ENCODE peak calls at places on chromosomes 5 and 9, in four cellular contexts. One of them, this sample, is unnamed.

GRCh38 chr5:172936441-172936840 is 22.8 kb upstream of the RPL26L1 start:
- DNase-seq in CD4-positive, alpha-beta T cell: no peak
- DNase-seq in fibroblast of the aortic adventitia: no peak
- DNase-seq in HCT116: no peak
- DNase-seq in this sample: no peak

GRCh38 chr5:157743163-157744054 is at the start of gene LSM11:
- DNase-seq in CD4-positive, alpha-beta T cell: peak
- DNase-seq in fibroblast of the aortic adventitia: peak
- DNase-seq in HCT116: peak
- DNase-seq in this sample: peak

GRCh38 chr5:82319192-82319591 is 41.0 kb upstream of the RPS23 start:
- DNase-seq in CD4-positive, alpha-beta T cell: no peak
- DNase-seq in fibroblast of the aortic adventitia: no peak
- DNase-seq in HCT116: no peak
- DNase-seq in this sample: no peak

GRCh38 chr5:142009886-142010285 is 2.9 kb downstream of the GNPDA1 start:
- DNase-seq in CD4-positive, alpha-beta T cell: no peak
- DNase-seq in fibroblast of the aortic adventitia: no peak
- DNase-seq in HCT116: no peak
- DNase-seq in this sample: no peak

GRCh38 chr5:40089269-40089668 is 590.4 kb upstream of the PTGER4 start:
- DNase-seq in CD4-positive, alpha-beta T cell: no peak
- DNase-seq in fibroblast of the aortic adventitia: no peak
- DNase-seq in HCT116: peak
- DNase-seq in this sample: no peak

GRCh38 chr9:115938479-115938878 is 215.1 kb upstream of the PAPPA start:
- DNase-seq in CD4-positive, alpha-beta T cell: no peak
- DNase-seq in fibroblast of the aortic adventitia: peak
- DNase-seq in HCT116: no peak
- DNase-seq in this sample: no peak

GRCh38 chr5:109697339-109697738 is 7.6 kb downstream of the MAN2A1 start:
- DNase-seq in CD4-positive, alpha-beta T cell: no peak
- DNase-seq in fibroblast of the aortic adventitia: no peak
- DNase-seq in HCT116: no peak
- DNase-seq in this sample: no peak

GRCh38 chr5:26942481-26942880 is 95.9 kb downstream of the CDH9 start:
- DNase-seq in CD4-positive, alpha-beta T cell: no peak
- DNase-seq in fibroblast of the aortic adventitia: peak
- DNase-seq in HCT116: no peak
- DNase-seq in this sample: no peak

GRCh38 chr9:133375116-133375723 is 640 bp downstream of the SURF4 start:
- DNase-seq in CD4-positive, alpha-beta T cell: no peak
- DNase-seq in fibroblast of the aortic adventitia: peak
- DNase-seq in HCT116: no peak
- DNase-seq in this sample: no peak

GRCh38 chr5:27020965-27021364 is 17.4 kb downstream of the CDH9 start:
- DNase-seq in CD4-positive, alpha-beta T cell: no peak
- DNase-seq in fibroblast of the aortic adventitia: peak
- DNase-seq in HCT116: no peak
- DNase-seq in this sample: no peak

GRCh38 chr5:104241051-104241450 is 678.5 kb upstream of the NUDT12 start:
- DNase-seq in CD4-positive, alpha-beta T cell: no peak
- DNase-seq in fibroblast of the aortic adventitia: no peak
- DNase-seq in HCT116: no peak
- DNase-seq in this sample: no peak

GRCh38 chr5:96001262-96001661 is 39.6 kb upstream of the ELL2 start:
- DNase-seq in CD4-positive, alpha-beta T cell: no peak
- DNase-seq in fibroblast of the aortic adventitia: no peak
- DNase-seq in HCT116: no peak
- DNase-seq in this sample: no peak

GRCh38 chr5:143898381-143898780 is 86.4 kb downstream of the HMHB1 start:
- DNase-seq in CD4-positive, alpha-beta T cell: no peak
- DNase-seq in fibroblast of the aortic adventitia: no peak
- DNase-seq in HCT116: no peak
- DNase-seq in this sample: no peak

GRCh38 chr9:125701351-125701750 is 5.7 kb downstream of the MAPKAP1 start:
- DNase-seq in CD4-positive, alpha-beta T cell: no peak
- DNase-seq in fibroblast of the aortic adventitia: peak
- DNase-seq in HCT116: no peak
- DNase-seq in this sample: no peak

GRCh38 chr9:7174301-7174700 is 416.5 kb downstream of the KDM4C start:
- DNase-seq in CD4-positive, alpha-beta T cell: no peak
- DNase-seq in fibroblast of the aortic adventitia: no peak
- DNase-seq in HCT116: no peak
- DNase-seq in this sample: no peak

GRCh38 chr5:96079075-96079474 is 117.4 kb upstream of the ELL2 start:
- DNase-seq in CD4-positive, alpha-beta T cell: no peak
- DNase-seq in fibroblast of the aortic adventitia: peak
- DNase-seq in HCT116: peak
- DNase-seq in this sample: no peak

GRCh38 chr9:94867281-94867841 is 140.9 kb downstream of the AOPEP start:
- DNase-seq in CD4-positive, alpha-beta T cell: no peak
- DNase-seq in fibroblast of the aortic adventitia: peak
- DNase-seq in HCT116: peak
- DNase-seq in this sample: no peak

GRCh38 chr9:127451681-127452480 is 571 bp downstream of the LRSAM1 start:
- DNase-seq in CD4-positive, alpha-beta T cell: peak
- DNase-seq in fibroblast of the aortic adventitia: peak
- DNase-seq in HCT116: no peak
- DNase-seq in this sample: no peak

GRCh38 chr9:127458921-127459320 is 7.6 kb downstream of the LRSAM1 start:
- DNase-seq in CD4-positive, alpha-beta T cell: no peak
- DNase-seq in fibroblast of the aortic adventitia: no peak
- DNase-seq in HCT116: no peak
- DNase-seq in this sample: no peak

GRCh38 chr9:127452481-127453092 is 1.3 kb downstream of the LRSAM1 start:
- DNase-seq in CD4-positive, alpha-beta T cell: no peak
- DNase-seq in fibroblast of the aortic adventitia: peak
- DNase-seq in HCT116: no peak
- DNase-seq in this sample: no peak

GRCh38 chr9:127457191-127457878 is 6.0 kb downstream of the LRSAM1 start:
- DNase-seq in CD4-positive, alpha-beta T cell: no peak
- DNase-seq in fibroblast of the aortic adventitia: no peak
- DNase-seq in HCT116: no peak
- DNase-seq in this sample: no peak

GRCh38 chr9:127455299-127455992 is 4.1 kb downstream of the LRSAM1 start:
- DNase-seq in CD4-positive, alpha-beta T cell: no peak
- DNase-seq in fibroblast of the aortic adventitia: peak
- DNase-seq in HCT116: no peak
- DNase-seq in this sample: no peak
- TF ChIP-seq CTCF in CD4-positive, alpha-beta T cell: peak
- TF ChIP-seq CTCF in fibroblast of the aortic adventitia: no peak
- TF ChIP-seq CTCF in HCT116: peak
- TF ChIP-seq CTCF in this sample: peak

DNA sequence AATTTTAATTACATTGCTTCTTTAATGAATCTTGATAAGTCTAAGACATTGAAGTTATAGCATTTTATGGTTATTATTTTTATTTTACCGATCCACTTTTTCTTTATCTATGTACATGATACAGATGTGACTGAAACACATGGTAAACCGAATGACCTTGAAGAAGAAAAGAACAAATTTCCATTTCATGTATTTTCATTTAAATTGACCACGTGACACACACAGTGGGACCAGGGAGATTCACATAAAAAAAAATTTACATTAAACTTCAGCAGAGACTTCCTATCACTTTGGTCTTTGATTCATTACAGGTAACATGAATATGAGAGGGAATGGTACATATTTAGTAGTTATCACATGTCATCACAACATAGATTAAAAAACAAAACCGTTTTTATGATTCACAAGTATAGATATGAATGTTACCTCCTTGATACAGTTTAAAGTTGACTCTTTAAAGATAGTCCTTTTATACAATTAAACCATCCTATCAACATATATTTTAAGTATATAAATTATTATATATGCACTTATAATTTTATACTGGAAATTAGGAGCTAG is 133.1 kb downstream of the ZCCHC7 start:
- DNase-seq in CD4-positive, alpha-beta T cell: no peak
- DNase-seq in fibroblast of the aortic adventitia: no peak
- DNase-seq in HCT116: no peak
- DNase-seq in this sample: no peak
- TF ChIP-seq CTCF in CD4-positive, alpha-beta T cell: no peak
- TF ChIP-seq CTCF in fibroblast of the aortic adventitia: no peak
- TF ChIP-seq CTCF in HCT116: no peak
- TF ChIP-seq CTCF in this sample: no peak

GRCh38 chr9:90459321-90459720 is 183.3 kb downstream of the DIRAS2 start:
- DNase-seq in CD4-positive, alpha-beta T cell: no peak
- DNase-seq in fibroblast of the aortic adventitia: no peak
- DNase-seq in HCT116: no peak
- DNase-seq in this sample: peak

GRCh38 chr9:90457386-90458080 is 185.1 kb downstream of the DIRAS2 start:
- DNase-seq in CD4-positive, alpha-beta T cell: no peak
- DNase-seq in fibroblast of the aortic adventitia: no peak
- DNase-seq in HCT116: no peak
- DNase-seq in this sample: no peak

GRCh38 chr9:90455316-90455715 is 187.3 kb downstream of the DIRAS2 start:
- DNase-seq in CD4-positive, alpha-beta T cell: no peak
- DNase-seq in fibroblast of the aortic adventitia: no peak
- DNase-seq in HCT116: no peak
- DNase-seq in this sample: no peak

GRCh38 chr9:90460220-90460619 is 182.4 kb downstream of the DIRAS2 start:
- DNase-seq in CD4-positive, alpha-beta T cell: no peak
- DNase-seq in fibroblast of the aortic adventitia: no peak
- DNase-seq in HCT116: no peak
- DNase-seq in this sample: no peak

DNA sequence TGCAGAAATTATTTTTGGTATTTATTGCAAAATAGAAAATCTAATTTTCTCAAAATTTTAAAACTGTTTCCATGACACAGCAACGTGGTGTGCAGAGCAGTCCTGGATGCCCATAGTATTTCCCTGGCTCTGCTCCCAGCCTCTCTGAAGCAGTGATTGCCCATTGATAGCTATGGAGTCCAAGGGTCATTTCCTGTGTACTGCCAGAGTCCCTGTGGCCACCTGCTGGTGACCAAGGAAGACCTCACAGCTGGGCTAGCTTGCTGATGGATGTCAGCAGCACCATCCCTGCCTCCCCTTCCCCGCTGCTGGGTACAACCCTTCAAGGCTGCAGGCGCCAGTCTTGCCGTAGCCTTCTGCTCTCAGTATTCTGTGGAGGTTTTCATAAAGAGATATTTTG is 184.1 kb downstream of the DIRAS2 start:
- DNase-seq in CD4-positive, alpha-beta T cell: no peak
- DNase-seq in fibroblast of the aortic adventitia: no peak
- DNase-seq in HCT116: peak
- DNase-seq in this sample: no peak
- TF ChIP-seq CTCF in CD4-positive, alpha-beta T cell: no peak
- TF ChIP-seq CTCF in fibroblast of the aortic adventitia: no peak
- TF ChIP-seq CTCF in HCT116: peak
- TF ChIP-seq CTCF in this sample: no peak

GRCh38 chr9:21585756-21586752 is 103.9 kb upstream of the IFNE start:
- DNase-seq in CD4-positive, alpha-beta T cell: no peak
- DNase-seq in fibroblast of the aortic adventitia: peak
- DNase-seq in HCT116: no peak
- DNase-seq in this sample: no peak
- TF ChIP-seq CTCF in CD4-positive, alpha-beta T cell: no peak
- TF ChIP-seq CTCF in fibroblast of the aortic adventitia: peak
- TF ChIP-seq CTCF in HCT116: no peak
- TF ChIP-seq CTCF in this sample: no peak

GRCh38 chr9:75976549-75976948 is 86.1 kb downstream of the PCSK5 start:
- DNase-seq in CD4-positive, alpha-beta T cell: no peak
- DNase-seq in fibroblast of the aortic adventitia: no peak
- DNase-seq in HCT116: no peak
- DNase-seq in this sample: no peak

GRCh38 chr9:75983320-75983719 is 92.8 kb downstream of the PCSK5 start:
- DNase-seq in CD4-positive, alpha-beta T cell: no peak
- DNase-seq in fibroblast of the aortic adventitia: no peak
- DNase-seq in HCT116: no peak
- DNase-seq in this sample: no peak

GRCh38 chr9:75974006-75974766 is 83.7 kb downstream of the PCSK5 start:
- DNase-seq in CD4-positive, alpha-beta T cell: no peak
- DNase-seq in fibroblast of the aortic adventitia: peak
- DNase-seq in HCT116: no peak
- DNase-seq in this sample: no peak

GRCh38 chr9:75979362-75979761 is 88.9 kb downstream of the PCSK5 start:
- DNase-seq in CD4-positive, alpha-beta T cell: no peak
- DNase-seq in fibroblast of the aortic adventitia: no peak
- DNase-seq in HCT116: no peak
- DNase-seq in this sample: no peak
- TF ChIP-seq CTCF in CD4-positive, alpha-beta T cell: no peak
- TF ChIP-seq CTCF in fibroblast of the aortic adventitia: peak
- TF ChIP-seq CTCF in HCT116: peak
- TF ChIP-seq CTCF in this sample: peak

DNA sequence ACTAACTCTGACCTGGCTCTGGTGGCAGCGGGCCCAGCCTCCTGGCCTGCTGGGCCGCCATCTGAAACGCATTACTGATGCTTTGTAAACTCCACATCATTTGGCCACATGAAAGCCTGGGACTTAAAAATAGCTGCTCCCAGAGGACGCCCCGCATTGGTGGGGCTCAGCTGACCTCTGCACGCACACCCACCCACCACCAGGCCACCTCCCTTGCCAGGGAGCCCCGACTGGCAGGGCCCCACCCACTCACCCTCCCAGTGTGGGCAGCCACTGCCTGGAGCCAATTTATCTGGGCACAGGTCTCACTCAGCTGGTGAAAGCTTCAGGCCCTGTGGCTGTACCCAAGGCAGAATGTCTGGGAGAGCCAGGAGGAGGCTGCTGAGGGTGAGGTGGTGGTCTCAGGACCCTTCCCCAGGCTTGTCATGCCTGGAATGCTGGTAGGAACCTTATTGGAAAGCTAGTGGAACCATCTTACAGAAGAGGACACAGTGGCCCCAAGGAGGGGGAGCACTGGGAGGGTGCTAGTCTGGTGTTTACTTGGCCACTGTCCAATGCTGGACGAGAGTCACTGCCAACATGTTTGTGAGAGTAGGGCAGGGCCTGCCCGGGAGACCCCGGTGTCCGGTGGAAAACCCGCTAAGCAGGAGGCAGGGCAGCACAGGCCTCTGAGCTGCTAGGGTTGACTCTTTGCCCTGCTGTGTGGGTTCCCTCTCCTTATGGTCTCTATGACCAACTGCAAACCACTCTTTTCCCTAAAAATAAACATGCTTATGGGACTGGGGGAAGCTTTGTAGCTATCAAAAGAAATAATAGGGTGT is 10.9 kb downstream of the TCF7 start:
- DNase-seq in CD4-positive, alpha-beta T cell: no peak
- DNase-seq in fibroblast of the aortic adventitia: peak
- DNase-seq in HCT116: peak
- DNase-seq in this sample: no peak
- TF ChIP-seq CTCF in CD4-positive, alpha-beta T cell: no peak
- TF ChIP-seq CTCF in fibroblast of the aortic adventitia: no peak
- TF ChIP-seq CTCF in HCT116: no peak
- TF ChIP-seq CTCF in this sample: no peak

DNA sequence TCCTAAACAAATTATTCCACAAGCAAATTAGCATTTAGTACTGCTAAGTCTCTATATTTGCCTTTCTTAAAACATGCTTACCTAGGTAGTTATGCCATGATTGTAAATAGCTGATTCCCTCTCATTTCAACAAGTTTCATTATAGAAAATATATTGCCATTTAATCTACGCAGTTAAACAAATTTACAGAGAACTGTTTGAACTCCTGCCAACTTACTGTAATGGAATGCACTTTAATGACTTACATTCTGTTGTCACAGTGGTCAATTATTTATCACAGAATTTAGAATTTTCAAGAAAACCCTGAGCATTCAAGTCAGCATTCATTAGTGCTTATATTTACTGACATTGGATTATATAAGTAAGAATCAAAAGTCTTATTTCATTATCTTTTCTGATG is 19.6 kb downstream of the SLC38A9 start:
- DNase-seq in CD4-positive, alpha-beta T cell: no peak
- DNase-seq in fibroblast of the aortic adventitia: no peak
- DNase-seq in HCT116: no peak
- DNase-seq in this sample: no peak
- TF ChIP-seq CTCF in CD4-positive, alpha-beta T cell: no peak
- TF ChIP-seq CTCF in fibroblast of the aortic adventitia: no peak
- TF ChIP-seq CTCF in HCT116: no peak
- TF ChIP-seq CTCF in this sample: no peak

GRCh38 chr5:14685757-14686156 is 21.2 kb downstream of the OTULIN start:
- DNase-seq in CD4-positive, alpha-beta T cell: no peak
- DNase-seq in fibroblast of the aortic adventitia: peak
- DNase-seq in HCT116: peak
- DNase-seq in this sample: peak
- TF ChIP-seq CTCF in CD4-positive, alpha-beta T cell: peak
- TF ChIP-seq CTCF in fibroblast of the aortic adventitia: peak
- TF ChIP-seq CTCF in HCT116: peak
- TF ChIP-seq CTCF in this sample: peak